ENCODE peak calls at places on chromosomes 3 and 15, in ten cellular contexts. W is activated naive CD8-positive, alpha-beta T cell treated with anti-CD3 and anti-CD28 coated beads, Interleukin-2, amount 50 U/mL, for 24 hours; Z is endodermal cell; S is effector memory CD4-positive, alpha-beta T cell; I is GM13977; O is memory B cell; R is nephron progenitor cell; B is astrocyte of the spinal cord; V is Caki2; X is caudate nucleus. N is an unnamed sample.

GRCh38 chr3:52525666-52526065 is 8.0 kb downstream of the NT5DC2 start:
- DNase-seq in O (no peak), S (no peak), B (no peak), V (no peak), Z (no peak), W (no peak), I (no peak), X (no peak), R (no peak), N (no peak)

GRCh38 chr3:126124148-126124868 is 40.4 kb upstream of the SLC41A3 start:
- DNase-seq in O (no peak), I (no peak), Z (peak; percentile 81), S (no peak), V (no peak), W (no peak), X (no peak), R (no peak), B (no peak), N (no peak)

GRCh38 chr3:38107911-38108648 is 28.8 kb downstream of the ACAA1 start:
- DNase-seq in X (no peak), V (no peak), S (no peak), W (no peak), Z (peak; percentile 39), O (no peak), B (no peak), I (no peak), R (no peak), N (no peak)

GRCh38 chr15:76343313-76343996 is 6.9 kb downstream of the ISL2 start:
- DNase-seq in Z (no peak), I (peak; percentile 38), V (no peak), R (no peak), S (no peak), W (no peak), O (no peak), B (no peak), X (no peak), N (no peak)

GRCh38 chr3:17195856-17196604 is 311.3 kb downstream of the PLCL2 start:
- DNase-seq in W (no peak), R (no peak), I (peak; percentile 41), Z (no peak), S (no peak), V (no peak), O (peak; percentile 28), X (no peak), B (peak; percentile 18), N (no peak)

GRCh38 chr3:69306239-69307185 is 79.4 kb downstream of the FRMD4B start:
- DNase-seq in B (peak; percentile 83), O (peak; percentile 45), Z (peak; percentile 84), I (peak; percentile 50), X (no peak), V (peak; percentile 64), S (peak; percentile 54), R (peak; percentile 64), W (peak; percentile 65), N (peak; percentile 53)

GRCh38 chr3:166570136-166570535 is 732.9 kb upstream of the BCHE start:
- DNase-seq in Z (no peak), O (no peak), X (no peak), B (no peak), V (no peak), S (no peak), I (no peak), R (no peak), W (no peak), N (no peak)

GRCh38 chr3:185995352-185995751 is 57.5 kb upstream of the TRA2B start:
- DNase-seq in Z (no peak), B (peak; percentile 66), O (no peak), V (no peak), X (no peak), S (no peak), R (no peak), W (no peak), I (no peak), N (no peak)

GRCh38 chr3:150469931-150470740 is 62.0 kb downstream of the TSC22D2 start:
- DNase-seq in I (no peak), O (no peak), W (no peak), R (no peak), B (peak; percentile 46), V (peak; percentile 37), Z (no peak), S (no peak), X (no peak), N (no peak)

GRCh38 chr3:30231277-30232141 is 374.9 kb upstream of the TGFBR2 start:
- DNase-seq in R (no peak), S (no peak), O (no peak), W (no peak), I (no peak), X (no peak), V (no peak), B (peak; percentile 41), Z (no peak), N (no peak)

GRCh38 chr3:62607287-62608029 is 234.1 kb upstream of the FEZF2 start:
- DNase-seq in B (peak; percentile 84), R (no peak), V (no peak), X (no peak), Z (no peak), W (no peak), O (no peak), S (no peak), I (no peak), N (no peak)

GRCh38 chr15:80916056-80916455 is 73.6 kb downstream of the MESD start:
- DNase-seq in Z (no peak), W (no peak), O (no peak), X (no peak), V (no peak), B (no peak), I (no peak), S (no peak), R (no peak), N (no peak)

GRCh38 chr15:96234109-96234892 is 96.2 kb upstream of the NR2F2 start:
- DNase-seq in B (no peak), X (no peak), V (no peak), O (no peak), R (no peak), W (no peak), Z (no peak), S (no peak), I (no peak), N (no peak)

GRCh38 chr3:151434151-151434890 is 26.5 kb downstream of the IGSF10 start:
- DNase-seq in O (no peak), S (no peak), Z (no peak), V (peak; percentile 21), R (no peak), I (no peak), X (no peak), B (peak; percentile 89), W (no peak), N (no peak)

GRCh38 chr3:177817746-177818145 is 620.5 kb upstream of the TBL1XR1 start:
- DNase-seq in O (no peak), W (no peak), V (no peak), Z (no peak), I (no peak), X (no peak), S (no peak), R (no peak), B (no peak), N (no peak)

GRCh38 chr3:190582667-190583066 is 68.8 kb downstream of the IL1RAP start:
- DNase-seq in I (no peak), Z (no peak), O (no peak), V (no peak), B (no peak), X (no peak), S (no peak), R (no peak), W (no peak), N (no peak)

GRCh38 chr3:9600597-9600996 is 47.0 kb upstream of the LHFPL4 start:
- DNase-seq in Z (no peak), O (no peak), X (no peak), S (no peak), I (no peak), W (peak; percentile 19), V (no peak), R (peak; percentile 30), B (no peak), N (no peak)

GRCh38 chr3:133641254-133641653 is 20.5 kb downstream of the TOPBP1 start:
- DNase-seq in S (no peak), W (no peak), X (no peak), O (no peak), R (no peak), B (no peak), Z (no peak), V (no peak), I (no peak), N (no peak)

GRCh38 chr3:158991146-158991705 is 189.4 kb downstream of the MFSD1 start:
- DNase-seq in W (no peak), O (no peak), V (no peak), Z (peak; percentile 89), X (no peak), B (no peak), I (no peak), S (no peak), R (peak; percentile 27), N (no peak)

GRCh38 chr3:169575381-169575780 is 88.1 kb downstream of the MECOM start:
- DNase-seq in W (no peak), V (no peak), B (peak; percentile 39), Z (peak; percentile 46), X (no peak), S (no peak), I (no peak), R (no peak), O (no peak), N (no peak)

GRCh38 chr3:46416134-46417119 is 9.4 kb downstream of the CCRL2 start:
- DNase-seq in S (no peak), I (no peak), B (no peak), X (no peak), V (no peak), W (peak; percentile 36), O (no peak), Z (no peak), R (no peak), N (no peak)

GRCh38 chr3:158768881-158769518 is 32.9 kb upstream of the MFSD1 start:
- DNase-seq in R (no peak), I (no peak), W (no peak), B (peak; percentile 96), Z (no peak), O (no peak), V (peak; percentile 74), X (no peak), S (no peak), N (no peak)

GRCh38 chr15:39156636-39157255 is 424.1 kb upstream of the THBS1 start:
- DNase-seq in S (no peak), O (no peak), X (no peak), Z (no peak), I (no peak), R (no peak), V (no peak), W (no peak), B (no peak), N (no peak)